ENCODE peak calls at places on chromosomes 2 and 18, in four cellular contexts. G, Q, D and O are unnamed samples.

GRCh38 chr18:354003-354402 is 86.2 kb upstream of the THOC1 start:
- DNase-seq in G (no peak), Q (no peak), D (no peak), O (no peak)

GRCh38 chr2:233964581-233964980 is 47.4 kb downstream of the TRPM8 start:
- DNase-seq in G (no peak), Q (no peak), D (no peak), O (no peak)

GRCh38 chr18:5422626-5423025 is 121.2 kb downstream of the EPB41L3 start:
- DNase-seq in G (no peak), Q (no peak), D (no peak), O (no peak)

GRCh38 chr2:96163768-96164429 is 18.7 kb upstream of the DUSP2 start:
- DNase-seq in G (no peak), Q (no peak), D (no peak), O (no peak)

GRCh38 chr18:9599328-9599727 is 15.0 kb downstream of the PPP4R1 start:
- DNase-seq in G (no peak), Q (no peak), D (no peak), O (no peak)

GRCh38 chr2:217657252-217657651 is 345.5 kb downstream of the TNS1 start:
- DNase-seq in G (no peak), Q (no peak), D (no peak), O (no peak)

GRCh38 chr18:61679836-61680235 is 213.0 kb downstream of the RNF152 start:
- DNase-seq in G (no peak), Q (no peak), D (no peak), O (no peak)

GRCh38 chr2:170122883-170123547 is 54.9 kb upstream of the MYO3B start:
- DNase-seq in G (peak), Q (no peak), D (no peak), O (peak)

GRCh38 chr2:1236596-1236995 is 176.7 kb upstream of the TPO start:
- DNase-seq in G (no peak), Q (no peak), D (no peak), O (no peak)

GRCh38 chr2:139478191-139478914 is 698.2 kb upstream of the NXPH2 start:
- DNase-seq in G (no peak), Q (no peak), D (no peak), O (peak)

GRCh38 chr2:25052948-25053477 is 11.1 kb downstream of the EFR3B start:
- DNase-seq in G (no peak), Q (no peak), D (no peak), O (no peak)

GRCh38 chr2:207328944-207329386 is 163.2 kb upstream of the KLF7 start:
- DNase-seq in G (no peak), Q (no peak), D (no peak), O (no peak)

GRCh38 chr2:222485367-222486211 is 61.2 kb downstream of the SGPP2 start:
- DNase-seq in G (no peak), Q (no peak), D (no peak), O (no peak)

GRCh38 chr2:233059797-233060499 is at the start of gene INPP5D:
- DNase-seq in G (peak), Q (no peak), D (peak), O (no peak)

GRCh38 chr2:132605236-132606180 is 64.5 kb downstream of the LYPD1 start:
- DNase-seq in G (no peak), Q (no peak), D (no peak), O (no peak)

GRCh38 chr2:134258684-134259408 is 5.0 kb downstream of the MGAT5 start:
- DNase-seq in G (no peak), Q (no peak), D (no peak), O (no peak)

GRCh38 chr18:44465337-44465736 is 215.4 kb upstream of the SETBP1 start:
- DNase-seq in G (no peak), Q (no peak), D (no peak), O (no peak)

GRCh38 chr18:63161032-63161727 is 158.4 kb downstream of the BCL2 start:
- DNase-seq in G (no peak), Q (no peak), D (no peak), O (no peak)

GRCh38 chr2:119234021-119235019 is 10.7 kb downstream of the STEAP3 start:
- DNase-seq in G (no peak), Q (no peak), D (peak), O (no peak)

GRCh38 chr2:177295479-177295878 is 31.0 kb upstream of the NFE2L2 start:
- DNase-seq in G (no peak), Q (peak), D (no peak), O (no peak)

GRCh38 chr2:148615446-148615845 is 29.1 kb upstream of the EPC2 start:
- DNase-seq in G (no peak), Q (no peak), D (no peak), O (no peak)

GRCh38 chr18:6666286-6666685 is 63.2 kb upstream of the ARHGAP28 start:
- DNase-seq in G (no peak), Q (no peak), D (no peak), O (no peak)